ENCODE peak calls at places on chromosomes 1 and 21, in five cellular contexts. I is A549, B is AG09319, T is AG09309, U is Calu3. W is an unnamed sample.

GRCh38 chr21:36960676-36961284 is 5.7 kb downstream of the HLCS start:
- DNase-seq in I (no peak), B (no peak), T (no peak), U (no peak), W (no peak)

GRCh38 chr1:34885405-34886247 is 26.1 kb upstream of the SMIM12 start:
- DNase-seq in I (peak; percentile 15), B (no peak), T (no peak), U (peak; percentile 80), W (no peak)

GRCh38 chr1:230091473-230092231 is 24.6 kb downstream of the GALNT2 start:
- DNase-seq in I (no peak), B (no peak), T (no peak), U (peak; percentile 64), W (no peak)

GRCh38 chr21:27581168-27581567 is 614.3 kb upstream of the ADAMTS5 start:
- DNase-seq in I (no peak), B (no peak), T (no peak), U (no peak), W (no peak)

GRCh38 chr1:41371630-41372599 is 10.7 kb downstream of the FOXO6 start:
- DNase-seq in I (no peak), B (no peak), T (no peak), U (peak; percentile 23), W (peak; percentile 62)

GRCh38 chr1:214551436-214552173 is at the start of gene PTPN14:
- DNase-seq in I (peak; percentile 91), B (peak; percentile 88), T (peak; percentile 80), U (peak; percentile 96), W (peak; percentile 56)

GRCh38 chr1:63405021-63405420 is 37.6 kb downstream of the ALG6 start:
- DNase-seq in I (no peak), B (no peak), T (no peak), U (no peak), W (no peak)

GRCh38 chr1:32480003-32480402 is 15.1 kb downstream of the ZBTB8B start:
- DNase-seq in I (no peak), B (no peak), T (no peak), U (no peak), W (no peak)

GRCh38 chr1:232704694-232705680 is 75.1 kb upstream of the SIPA1L2 start:
- DNase-seq in I (peak; percentile 38), B (peak; percentile 51), T (peak; percentile 71), U (peak; percentile 31), W (no peak)

GRCh38 chr21:45420061-45420521 is 15.1 kb downstream of the COL18A1 start:
- DNase-seq in I (no peak), B (no peak), T (no peak), U (no peak), W (peak; percentile 67)

GRCh38 chr21:8993943-8994639 is 1527.3 kb upstream of the TPTE start:
- DNase-seq in I (no peak), B (no peak), T (no peak), U (peak; percentile 37), W (no peak)

GRCh38 chr1:164735315-164736052 is 176.5 kb downstream of the PBX1 start:
- DNase-seq in I (no peak), B (no peak), T (no peak), U (no peak), W (no peak)

GRCh38 chr1:116376734-116377096 is 3.7 kb downstream of the ATP1A1 start:
- DNase-seq in I (no peak), B (no peak), T (no peak), U (no peak), W (no peak)

GRCh38 chr1:25748531-25749205 is 51.3 kb upstream of the SELENON start:
- DNase-seq in I (no peak), B (no peak), T (no peak), U (no peak), W (no peak)

GRCh38 chr21:23743821-23744220 is 1863.5 kb downstream of the MRPL39 start:
- DNase-seq in I (no peak), B (no peak), T (no peak), U (no peak), W (no peak)

GRCh38 chr1:103859721-103860120 is 110.0 kb downstream of the AMY1C start:
- DNase-seq in I (no peak), B (no peak), T (no peak), U (no peak), W (no peak)

GRCh38 chr1:9399510-9400424 is 107.1 kb downstream of the SPSB1 start:
- DNase-seq in I (no peak), B (no peak), T (no peak), U (no peak), W (no peak)

GRCh38 chr1:205205055-205205454 is 6.4 kb downstream of the DSTYK start:
- DNase-seq in I (no peak), B (no peak), T (no peak), U (no peak), W (no peak)

GRCh38 chr1:94286864-94287437 is 49.6 kb upstream of the ARHGAP29 start:
- DNase-seq in I (no peak), B (no peak), T (no peak), U (no peak), W (no peak)

GRCh38 chr21:46003575-46004007 is 22.0 kb downstream of the COL6A1 start:
- DNase-seq in I (no peak), B (no peak), T (no peak), U (no peak), W (peak; percentile 31)

GRCh38 chr1:182149411-182149965 is 88.0 kb upstream of the ZNF648 start:
- DNase-seq in I (no peak), B (peak; percentile 59), T (peak; percentile 89), U (no peak), W (no peak)

GRCh38 chr1:199851453-199851852 is 176.1 kb upstream of the NR5A2 start:
- DNase-seq in I (no peak), B (no peak), T (no peak), U (no peak), W (no peak)

GRCh38 chr1:96763514-96763913 is 41.9 kb downstream of the PTBP2 start:
- DNase-seq in I (no peak), B (no peak), T (no peak), U (no peak), W (no peak)

GRCh38 chr21:45151484-45152115 is 77.2 kb downstream of the ADARB1 start:
- DNase-seq in I (no peak), B (no peak), T (no peak), U (no peak), W (no peak)

GRCh38 chr1:229058716-229059115 is 212.2 kb upstream of the RAB4A start:
- DNase-seq in I (no peak), B (no peak), T (no peak), U (no peak), W (no peak)

GRCh38 chr1:81420760-81421159 is 380.0 kb upstream of the ADGRL2 start:
- DNase-seq in I (no peak), B (no peak), T (no peak), U (no peak), W (no peak)

GRCh38 chr1:177209357-177209756 is 38.6 kb downstream of the BRINP2 start:
- DNase-seq in I (peak; percentile 88), B (peak; percentile 99), T (peak; percentile 100), U (peak; percentile 76), W (peak; percentile 77)

GRCh38 chr21:28587748-28588147 is 404.9 kb downstream of the LTN1 start:
- DNase-seq in I (no peak), B (no peak), T (peak; percentile 74), U (no peak), W (no peak)

GRCh38 chr1:77888429-77889239 is at the start of gene NEXN:
- DNase-seq in I (peak; percentile 13), B (peak; percentile 28), T (no peak), U (peak; percentile 44), W (peak; percentile 20)

GRCh38 chr1:77891200-77891599 is 2.8 kb downstream of the NEXN start:
- DNase-seq in I (no peak), B (no peak), T (no peak), U (no peak), W (no peak)

GRCh38 chr1:77889240-77889637 is 815 bp downstream of the NEXN start:
- DNase-seq in I (peak; percentile 12), B (no peak), T (no peak), U (no peak), W (no peak)

GRCh38 chr1:77889671-77890070 is 1.2 kb downstream of the NEXN start:
- DNase-seq in I (peak; percentile 8), B (peak; percentile 30), T (peak; percentile 43), U (peak; percentile 12), W (no peak)

DNA sequence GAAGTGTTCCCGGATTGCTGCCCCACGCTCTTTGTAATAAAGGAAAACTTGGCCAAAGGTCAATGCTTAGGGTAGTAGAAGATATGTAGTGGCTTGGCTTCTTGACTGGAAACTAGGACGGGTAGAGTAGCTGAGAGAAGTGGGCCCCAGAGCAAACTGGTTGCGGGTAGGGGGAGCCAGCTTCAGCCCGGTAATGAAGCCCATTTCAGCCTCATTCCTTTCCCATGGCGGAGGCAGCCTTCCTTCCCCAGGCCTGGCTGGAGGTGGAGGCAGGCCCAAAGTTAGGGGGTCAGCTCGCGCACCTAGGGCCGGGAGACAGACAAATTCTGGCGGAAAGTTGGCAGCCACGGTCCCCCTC is 374 bp upstream of the NEXN start:
- DNase-seq in I (peak; percentile 12), B (peak; percentile 23), T (peak; percentile 44), U (peak; percentile 25), W (no peak)
- TF ChIP-seq CTCF in I (no peak), B (no peak), T (peak; percentile 11), U (no peak), W (no peak)

GRCh38 chr1:53291574-53291973 is 36.3 kb downstream of the LRP8 start:
- DNase-seq in I (no peak), B (no peak), T (no peak), U (no peak), W (no peak)
- TF ChIP-seq CTCF in I (no peak), B (no peak), T (no peak), U (no peak), W (no peak)

DNA sequence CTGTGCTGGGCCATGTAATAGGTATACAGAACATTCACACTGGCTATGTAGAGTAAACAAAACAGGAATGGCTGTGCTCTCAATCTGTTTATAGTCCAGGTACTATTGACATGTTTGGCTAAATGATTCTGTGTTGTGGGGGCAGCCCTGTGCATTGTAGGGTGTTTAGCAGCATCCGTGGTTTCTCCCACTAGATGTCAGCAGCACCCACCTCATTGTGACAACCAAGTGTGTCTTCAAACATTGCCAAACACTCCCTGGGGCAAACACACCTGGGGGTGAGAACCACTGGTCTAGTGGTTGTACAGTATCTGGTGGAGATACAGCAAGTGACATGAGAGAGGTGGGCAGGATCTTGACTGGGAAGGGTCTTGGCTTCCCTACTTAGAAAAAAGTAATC is 80.4 kb upstream of the SPATA6 start:
- DNase-seq in I (no peak), B (no peak), T (no peak), U (peak; percentile 42), W (peak; percentile 51)
- TF ChIP-seq CTCF in I (peak; percentile 21), B (peak; percentile 12), T (no peak), U (no peak), W (peak; percentile 27)

GRCh38 chr1:221172836-221173235 is 293.6 kb downstream of the HLX start:
- DNase-seq in I (no peak), B (no peak), T (no peak), U (no peak), W (no peak)

GRCh38 chr1:221171768-221172167 is 292.5 kb downstream of the HLX start:
- DNase-seq in I (no peak), B (no peak), T (no peak), U (no peak), W (no peak)

GRCh38 chr1:221169447-221169889 is 290.2 kb downstream of the HLX start:
- DNase-seq in I (no peak), B (no peak), T (no peak), U (no peak), W (no peak)

GRCh38 chr1:221174598-221174997 is 295.4 kb downstream of the HLX start:
- DNase-seq in I (no peak), B (no peak), T (no peak), U (no peak), W (no peak)
- TF ChIP-seq CTCF in I (no peak), B (no peak), T (no peak), U (no peak), W (no peak)

GRCh38 chr1:55584521-55585401 is 369.6 kb upstream of the USP24 start:
- DNase-seq in I (no peak), B (peak; percentile 64), T (peak; percentile 16), U (no peak), W (no peak)
- TF ChIP-seq CTCF in I (no peak), B (peak; percentile 32), T (peak; percentile 24), U (no peak), W (no peak)